ENCODE peak calls at places on chromosomes 5 and 9, in eight cellular contexts. Z is effector memory CD4-positive, alpha-beta T cell; S is HCT116; W is sigmoid colon; Y is tibial artery; F is mammary epithelial cell; T is trophoblast cell; Q is dorsolateral prefrontal cortex. U is an unnamed sample.

GRCh38 chr5:74543162-74543995 is 97.1 kb downstream of the ENC1 start:
- DNase-seq in Z (no peak), S (peak; percentile 82), W (no peak), Y (peak; percentile 66), F (peak; percentile 91), T (no peak), Q (no peak), U (no peak)

GRCh38 chr5:9188956-9189355 is 356.9 kb downstream of the SEMA5A start:
- DNase-seq in Z (no peak), S (no peak), W (no peak), Y (no peak), F (no peak), T (no peak), Q (no peak), U (no peak)

GRCh38 chr5:115209279-115209678 is 39.6 kb upstream of the TRIM36 start:
- DNase-seq in Z (no peak), S (no peak), W (no peak), Y (peak; percentile 35), F (no peak), T (peak; percentile 11), Q (no peak), U (no peak)

GRCh38 chr5:74378464-74378863 is 262.1 kb downstream of the ENC1 start:
- DNase-seq in Z (no peak), S (no peak), W (no peak), Y (no peak), F (peak; percentile 85), T (peak; percentile 72), Q (no peak), U (no peak)

GRCh38 chr5:121313886-121314285 is 537.8 kb upstream of the FTMT start:
- DNase-seq in Z (no peak), S (no peak), W (no peak), Y (no peak), F (no peak), T (no peak), Q (no peak), U (no peak)

GRCh38 chr9:87716141-87716540 is 9.8 kb upstream of the CTSL start:
- DNase-seq in Z (no peak), S (no peak), W (no peak), Y (no peak), F (no peak), T (peak; percentile 97), Q (no peak), U (no peak)

GRCh38 chr9:121463026-121463827 is 36.4 kb downstream of the GGTA1 start:
- DNase-seq in Z (no peak), S (peak; percentile 6), W (peak; percentile 61), Y (peak; percentile 55), F (no peak), T (peak; percentile 67), Q (no peak), U (peak; percentile 62)

GRCh38 chr9:128554155-128554862 is 1.9 kb downstream of the SPTAN1 start:
- DNase-seq in Z (no peak), S (peak; percentile 35), W (peak; percentile 87), Y (peak; percentile 66), F (peak; percentile 78), T (peak; percentile 84), Q (no peak), U (peak; percentile 62)

GRCh38 chr5:53052499-53052898 is 57.1 kb downstream of the MOCS2 start:
- DNase-seq in Z (no peak), S (no peak), W (no peak), Y (no peak), F (no peak), T (no peak), Q (no peak), U (no peak)

GRCh38 chr5:178145965-178146820 is 7.5 kb downstream of the NHP2 start:
- DNase-seq in Z (peak; percentile 57), S (peak; percentile 59), W (no peak), Y (no peak), F (peak; percentile 81), T (peak; percentile 92), Q (no peak), U (no peak)

GRCh38 chr5:172178301-172179031 is 9.6 kb downstream of the STK10 start:
- DNase-seq in Z (peak; percentile 47), S (no peak), W (no peak), Y (no peak), F (no peak), T (peak; percentile 54), Q (no peak), U (no peak)

DNA sequence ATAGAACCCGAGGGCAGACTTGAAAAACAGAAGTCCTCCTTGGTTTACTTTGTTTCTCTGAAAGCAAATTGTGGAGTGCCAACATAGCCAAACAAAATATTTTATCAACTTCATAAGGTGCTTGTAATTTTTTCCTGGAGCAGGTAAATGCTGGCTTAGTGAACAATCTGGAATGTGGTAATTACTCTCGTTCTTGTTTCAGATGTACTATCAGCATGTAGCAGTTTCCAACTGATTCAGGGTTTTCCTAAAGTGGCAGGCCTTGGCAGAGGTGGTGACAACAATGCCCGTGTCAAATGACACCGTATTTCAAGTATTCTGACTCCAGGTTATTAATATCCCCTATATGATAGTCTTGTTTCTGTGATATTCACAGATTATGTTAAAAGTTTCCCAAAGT is 1.2 kb downstream of the C9orf72 start:
- DNase-seq in Z (no peak), S (no peak), W (no peak), Y (no peak), F (no peak), T (peak; percentile 66), Q (no peak), U (no peak)
- H3K4me3 ChIP-seq in Z (no peak overlapping the region), S (peak overlapping the region; percentile 86), W (peak overlapping the region; percentile 93), Y (peak overlapping the region; percentile 69), F (peak overlapping the region; percentile 76), T (no peak overlapping the region), Q (peak overlapping the region; percentile 72), U (no peak overlapping the region)

GRCh38 chr5:73319036-73319435 is 129.5 kb downstream of the FOXD1 start:
- DNase-seq in Z (no peak), S (no peak), W (no peak), Y (no peak), F (no peak), T (no peak), Q (no peak), U (no peak)

GRCh38 chr5:73321757-73322452 is 126.7 kb downstream of the FOXD1 start:
- DNase-seq in Z (no peak), S (peak; percentile 90), W (no peak), Y (no peak), F (peak; percentile 99), T (no peak), Q (no peak), U (no peak)

GRCh38 chr5:73314395-73315195 is 134.0 kb downstream of the FOXD1 start:
- DNase-seq in Z (no peak), S (no peak), W (no peak), Y (no peak), F (no peak), T (no peak), Q (no peak), U (no peak)

GRCh38 chr5:73317523-73317922 is 131.1 kb downstream of the FOXD1 start:
- DNase-seq in Z (no peak), S (no peak), W (no peak), Y (no peak), F (no peak), T (no peak), Q (no peak), U (no peak)

DNA sequence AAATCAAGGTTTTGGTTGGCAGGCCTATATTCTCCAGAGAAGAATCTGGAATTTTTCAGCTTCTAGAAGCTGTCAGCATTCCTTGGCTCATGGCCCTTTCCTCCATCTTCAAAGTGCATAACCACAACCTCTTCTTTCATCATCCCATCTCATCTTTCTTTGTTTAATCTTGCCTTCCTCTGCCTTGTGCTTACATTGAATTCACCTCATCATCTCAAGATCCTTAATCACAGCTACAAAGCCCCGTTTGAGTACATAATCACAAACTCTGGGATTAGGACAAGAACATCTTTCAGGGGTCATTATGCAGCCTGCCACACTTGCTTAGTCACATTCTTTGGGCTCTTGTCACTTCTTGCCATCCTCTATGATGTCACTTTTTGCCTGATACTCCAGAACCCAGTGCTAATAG is 130.3 kb downstream of the FOXD1 start:
- DNase-seq in Z (no peak), S (no peak), W (no peak), Y (no peak), F (peak; percentile 56), T (peak; percentile 73), Q (no peak), U (no peak)
- H3K27ac ChIP-seq in Z (no peak overlapping the region), S (no peak overlapping the region), W (no peak overlapping the region), Y (no peak overlapping the region), F (no peak overlapping the region), T (no peak overlapping the region), Q (no peak overlapping the region), U (no peak overlapping the region)

GRCh38 chr9:14308751-14309140 is 5.2 kb downstream of the NFIB start:
- DNase-seq in Z (no peak), S (no peak), W (no peak), Y (no peak), F (peak; percentile 46), T (no peak), Q (no peak), U (no peak)

GRCh38 chr9:14307989-14308750 is 5.8 kb downstream of the NFIB start:
- DNase-seq in Z (no peak), S (no peak), W (no peak), Y (no peak), F (peak; percentile 62), T (peak; percentile 63), Q (no peak), U (no peak)

GRCh38 chr9:14304242-14304641 is 9.7 kb downstream of the NFIB start:
- DNase-seq in Z (no peak), S (no peak), W (no peak), Y (no peak), F (no peak), T (no peak), Q (no peak), U (no peak)

GRCh38 chr9:14306672-14307646 is 7.0 kb downstream of the NFIB start:
- DNase-seq in Z (no peak), S (no peak), W (no peak), Y (no peak), F (peak; percentile 95), T (no peak), Q (no peak), U (no peak)

GRCh38 chr9:14306188-14306587 is 7.8 kb downstream of the NFIB start:
- DNase-seq in Z (no peak), S (no peak), W (no peak), Y (no peak), F (no peak), T (peak; percentile 69), Q (no peak), U (no peak)
- H3K4me3 ChIP-seq in Z (no peak overlapping the region), S (no peak overlapping the region), W (no peak overlapping the region), Y (no peak overlapping the region), F (peak overlapping the region; percentile 98), T (no peak overlapping the region), Q (peak overlapping the region; percentile 90), U (no peak overlapping the region)

DNA sequence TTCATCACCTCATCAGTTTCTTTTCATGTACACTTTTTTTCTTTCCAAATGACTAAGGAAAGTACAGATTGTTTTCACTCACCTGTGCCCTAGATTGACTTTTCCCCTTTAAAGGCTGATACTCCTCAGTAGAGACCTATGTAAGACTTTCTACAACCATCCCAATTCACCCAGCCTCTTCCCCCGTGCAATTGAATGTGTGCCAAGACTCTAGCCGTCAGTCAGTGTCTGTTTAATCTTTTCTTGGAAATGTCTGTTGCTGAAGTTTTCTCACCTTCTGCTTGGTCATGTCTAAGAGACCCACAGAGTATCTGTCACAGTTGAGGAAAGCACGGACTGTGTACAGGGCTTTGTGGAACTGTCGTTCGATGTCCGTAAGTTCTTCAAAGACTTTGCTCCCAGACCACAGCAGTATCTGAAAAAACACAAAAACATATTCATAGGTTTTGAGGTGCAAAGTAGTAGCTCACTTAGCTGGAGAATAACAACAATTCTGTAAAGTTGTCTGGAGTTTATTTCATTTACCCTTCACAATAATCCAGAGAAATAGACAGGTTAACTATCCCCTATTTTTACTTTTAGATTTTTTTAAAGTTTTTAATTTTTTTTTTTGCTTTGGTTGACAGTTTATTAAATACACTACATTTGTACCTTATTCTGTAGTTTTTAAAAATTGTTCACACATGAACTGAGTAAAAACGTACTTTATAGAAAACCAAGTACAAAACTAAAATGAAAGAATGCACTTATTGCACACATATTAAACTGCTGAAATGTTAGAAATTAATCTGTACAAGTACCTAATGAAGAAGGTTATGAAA is 13.6 kb downstream of the PDE6A start:
- DNase-seq in Z (no peak), S (no peak), W (no peak), Y (no peak), F (no peak), T (no peak), Q (no peak), U (no peak)
- H3K27ac ChIP-seq in Z (no peak overlapping the region), S (no peak overlapping the region), W (no peak overlapping the region), Y (no peak overlapping the region), F (no peak overlapping the region), T (no peak overlapping the region), Q (no peak overlapping the region), U (no peak overlapping the region)

U was measured in tibial nerve.